ENCODE peak calls at places on chromosomes 6 and 20, in six cellular contexts. F, I, K, T, R and U are unnamed samples.

GRCh38 chr6:106124437-106125423 is 38.6 kb downstream of the PRDM1 start:
- DNase-seq in F (no peak), I (no peak), K (no peak), T (no peak), R (no peak), U (no peak)

GRCh38 chr6:166381733-166382499 is 824 bp downstream of the MPC1 start:
- DNase-seq in F (peak), I (peak), K (peak), T (peak), R (no peak), U (peak)

GRCh38 chr6:168956141-168956838 is 297.4 kb downstream of the THBS2 start:
- DNase-seq in F (no peak), I (no peak), K (no peak), T (no peak), R (no peak), U (no peak)

GRCh38 chr6:36327226-36328009 is 9.3 kb downstream of the BNIP5 start:
- DNase-seq in F (no peak), I (no peak), K (no peak), T (no peak), R (no peak), U (no peak)

GRCh38 chr6:13427838-13428527 is 59.4 kb downstream of the GFOD1 start:
- DNase-seq in F (peak), I (peak), K (no peak), T (no peak), R (no peak), U (peak)

GRCh38 chr6:151370509-151371078 is 20.8 kb downstream of the ZBTB2 start:
- DNase-seq in F (no peak), I (no peak), K (no peak), T (no peak), R (no peak), U (no peak)

GRCh38 chr6:165365371-165365770 is 56.0 kb upstream of the C6orf118 start:
- DNase-seq in F (no peak), I (no peak), K (no peak), T (no peak), R (no peak), U (no peak)

GRCh38 chr6:72321741-72322140 is 300.1 kb upstream of the KCNQ5 start:
- DNase-seq in F (no peak), I (no peak), K (no peak), T (no peak), R (no peak), U (no peak)

GRCh38 chr6:90351696-90352095 is 55.1 kb upstream of the BACH2 start:
- DNase-seq in F (no peak), I (no peak), K (no peak), T (no peak), R (no peak), U (no peak)

GRCh38 chr20:63642518-63643247 is 10.5 kb downstream of the STMN3 start:
- DNase-seq in F (no peak), I (no peak), K (no peak), T (no peak), R (no peak), U (no peak)

GRCh38 chr6:129691709-129692108 is 18.3 kb downstream of the ARHGAP18 start:
- DNase-seq in F (no peak), I (no peak), K (no peak), T (no peak), R (no peak), U (no peak)

GRCh38 chr20:10060223-10060622 is 25.4 kb downstream of the ANKEF1 start:
- DNase-seq in F (no peak), I (no peak), K (no peak), T (no peak), R (no peak), U (no peak)

GRCh38 chr6:97460394-97460793 is 177.4 kb upstream of the MMS22L start:
- DNase-seq in F (no peak), I (no peak), K (no peak), T (no peak), R (no peak), U (no peak)

GRCh38 chr6:137928286-137928685 is 61.2 kb downstream of the TNFAIP3 start:
- DNase-seq in F (no peak), I (no peak), K (no peak), T (no peak), R (no peak), U (no peak)

GRCh38 chr6:55798571-55798970 is 76.8 kb downstream of the BMP5 start:
- DNase-seq in F (no peak), I (no peak), K (no peak), T (no peak), R (no peak), U (no peak)

GRCh38 chr20:54140927-54141566 is 32.7 kb downstream of the CYP24A1 start:
- DNase-seq in F (no peak), I (no peak), K (no peak), T (peak), R (no peak), U (no peak)

GRCh38 chr6:149032599-149033405 is 284.7 kb upstream of the TAB2 start:
- DNase-seq in F (peak), I (peak), K (no peak), T (peak), R (no peak), U (no peak)

GRCh38 chr6:116975600-116975999 is 98.6 kb downstream of the RFX6 start:
- DNase-seq in F (no peak), I (no peak), K (no peak), T (no peak), R (no peak), U (no peak)

GRCh38 chr6:76834399-76834798 is 628.9 kb downstream of the HTR1B start:
- DNase-seq in F (no peak), I (no peak), K (no peak), T (no peak), R (no peak), U (no peak)

GRCh38 chr6:75504902-75505233 is 11.3 kb upstream of the FILIP1 start:
- DNase-seq in F (no peak), I (no peak), K (no peak), T (no peak), R (no peak), U (no peak)

GRCh38 chr6:33469661-33470060 is 15.3 kb downstream of the ZBTB9 start:
- DNase-seq in F (no peak), I (no peak), K (no peak), T (no peak), R (no peak), U (no peak)

GRCh38 chr6:30358340-30358679 is 13.4 kb downstream of the RPP21 start:
- DNase-seq in F (no peak), I (no peak), K (no peak), T (no peak), R (no peak), U (no peak)

GRCh38 chr6:151784441-151785214 is 22.9 kb upstream of the ESR1 start:
- DNase-seq in F (no peak), I (no peak), K (no peak), T (no peak), R (no peak), U (no peak)

GRCh38 chr6:56288347-56288746 is 41.0 kb upstream of the COL21A1 start:
- DNase-seq in F (no peak), I (no peak), K (no peak), T (no peak), R (no peak), U (no peak)

GRCh38 chr6:35669441-35669776 is 19.3 kb downstream of the FKBP5 start:
- DNase-seq in F (no peak), I (no peak), K (no peak), T (no peak), R (no peak), U (no peak)

GRCh38 chr6:81814365-81815109 is 62.1 kb upstream of the TENT5A start:
- DNase-seq in F (no peak), I (no peak), K (no peak), T (no peak), R (no peak), U (no peak)

GRCh38 chr6:26225848-26226590 is 138.8 kb downstream of the HFE start:
- DNase-seq in F (no peak), I (no peak), K (no peak), T (no peak), R (no peak), U (no peak)

GRCh38 chr6:152575621-152576150 is 61.5 kb downstream of the SYNE1 start:
- DNase-seq in F (no peak), I (no peak), K (no peak), T (no peak), R (no peak), U (no peak)

GRCh38 chr6:112298021-112298745 is 43.8 kb upstream of the LAMA4 start:
- DNase-seq in F (no peak), I (no peak), K (no peak), T (no peak), R (no peak), U (no peak)

GRCh38 chr20:59580208-59580980 is 23.9 kb upstream of the PHACTR3 start:
- DNase-seq in F (no peak), I (no peak), K (no peak), T (no peak), R (no peak), U (no peak)

GRCh38 chr6:158002951-158003853 is 21.5 kb downstream of the SYNJ2 start:
- DNase-seq in F (no peak), I (no peak), K (no peak), T (no peak), R (no peak), U (no peak)

GRCh38 chr6:15620616-15621015 is 42.2 kb downstream of the DTNBP1 start:
- DNase-seq in F (no peak), I (no peak), K (no peak), T (no peak), R (no peak), U (no peak)

GRCh38 chr6:131924881-131925474 is 26.2 kb downstream of the CCN2 start:
- DNase-seq in F (no peak), I (no peak), K (no peak), T (peak), R (no peak), U (no peak)

GRCh38 chr6:114941078-114941477 is 598.3 kb upstream of the HS3ST5 start:
- DNase-seq in F (no peak), I (no peak), K (no peak), T (no peak), R (no peak), U (no peak)

GRCh38 chr6:39760246-39760952 is 31.8 kb upstream of the DAAM2 start:
- DNase-seq in F (no peak), I (no peak), K (no peak), T (no peak), R (no peak), U (no peak)

GRCh38 chr20:25039697-25040437 is 18.1 kb downstream of the ACSS1 start:
- DNase-seq in F (no peak), I (no peak), K (no peak), T (no peak), R (no peak), U (no peak)

GRCh38 chr6:47134476-47135189 is 92.5 kb upstream of the ADGRF1 start:
- DNase-seq in F (no peak), I (no peak), K (peak), T (peak), R (no peak), U (no peak)
- TF ChIP-seq POLR2AphosphoS5 in F (no peak), I (no peak), K (peak), T (no peak), R (no peak), U (no peak)

GRCh38 chr6:2841264-2842138 is at the start of gene SERPINB1:
- DNase-seq in F (peak), I (no peak), K (peak), T (peak), R (peak), U (no peak)
- TF ChIP-seq POLR2A in F (no peak), I (peak), K (peak), T (peak), R (peak), U (peak)

GRCh38 chr20:47011984-47012383 is 117.3 kb downstream of the EYA2 start:
- DNase-seq in F (no peak), I (no peak), K (no peak), T (no peak), R (no peak), U (no peak)
- TF ChIP-seq TAF1 in F (no peak), I (no peak), K (no peak), T (no peak), R (no peak), U (no peak)

GRCh38 chr6:145116591-145117178 is 618.6 kb downstream of the EPM2A start:
- DNase-seq in F (no peak), I (no peak), K (no peak), T (no peak), R (no peak), U (no peak)
- TF ChIP-seq POLR2AphosphoS5 in F (no peak), I (no peak), K (no peak), T (no peak), R (no peak), U (no peak)

DNA sequence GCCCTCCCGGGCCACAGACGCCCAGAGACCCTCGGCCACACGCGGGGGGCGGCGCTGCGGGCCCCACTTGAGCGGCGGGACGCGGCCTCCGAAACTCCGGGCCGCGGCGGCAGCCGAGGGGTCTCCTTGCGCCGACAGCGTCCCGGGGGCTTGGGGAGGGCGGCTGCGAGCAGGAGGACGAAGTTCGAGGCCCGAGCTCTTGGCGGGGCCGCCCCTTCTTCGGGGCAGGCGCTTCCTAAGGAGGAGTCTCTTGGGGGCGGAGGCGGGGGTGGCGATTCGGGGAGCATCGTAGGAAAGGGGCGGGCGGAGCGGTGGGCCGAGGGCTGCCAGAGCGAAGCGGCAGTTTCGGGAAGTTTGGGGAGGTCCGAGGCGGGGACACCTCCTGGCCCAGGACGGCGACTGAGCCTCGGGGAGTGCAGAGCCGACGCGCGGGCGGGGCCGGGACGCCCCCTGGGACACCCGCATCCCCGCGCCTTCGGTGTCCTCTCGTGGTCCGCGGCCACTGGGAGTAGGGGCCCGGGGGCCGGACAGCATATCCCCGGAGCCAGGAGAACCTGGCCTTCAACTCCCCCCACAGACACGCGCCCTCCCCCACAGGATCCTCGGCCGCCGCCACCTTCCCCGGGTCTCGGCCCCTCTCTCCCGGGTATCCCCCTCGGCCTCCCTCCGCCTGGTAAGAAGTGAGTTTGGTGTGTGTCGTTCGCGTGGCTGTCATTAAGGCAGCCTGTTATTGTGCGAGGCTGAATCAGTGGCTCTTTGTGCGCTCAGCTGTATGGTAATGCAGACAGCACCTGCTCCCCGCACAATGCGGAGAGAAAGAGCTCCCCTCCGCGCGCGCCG is 613 bp upstream of the DLL1 start:
- DNase-seq in F (no peak), I (no peak), K (no peak), T (no peak), R (peak), U (no peak)
- TF ChIP-seq POLR2A in F (no peak), I (no peak), K (no peak), T (no peak), R (no peak), U (no peak)